ENCODE peak calls at places on chromosome 11, in ten cellular contexts. T is NCI-H82; E is A172; H is activated CD4-positive, alpha-beta T cell treated with anti-CD3 and anti-CD28 coated beads, Interleukin-2, amount 10 ng/mL, durations not matched to agents 7 days and 5 days; F is dorsolateral prefrontal cortex; Q is frontal cortex; W is activated T-helper 1 cell treated with Interleukin-2 at 50 U/mL for 16 hours; K is A549; O is endothelial cell of umbilical vein; A is HCEC 1CT. V is an unnamed sample.

GRCh38 chr11:69645801-69646492 is 5.0 kb downstream of the CCND1 start:
- DNase-seq in A (no peak), K (no peak), F (no peak), O (no peak), H (no peak), E (no peak), Q (no peak), T (no peak), W (no peak), V (no peak)

GRCh38 chr11:37557990-37558389 is 960.0 kb upstream of the RAG2 start:
- DNase-seq in F (no peak), A (no peak), H (no peak), E (no peak), K (no peak), Q (no peak), W (no peak), O (no peak), T (no peak), V (no peak)

GRCh38 chr11:119374632-119375394 is 6.7 kb downstream of the USP2 start:
- DNase-seq in T (peak; percentile 41), Q (no peak), F (peak; percentile 82), H (no peak), E (no peak), K (no peak), A (no peak), O (no peak), W (no peak), V (no peak)

GRCh38 chr11:120303004-120303637 is 22.0 kb upstream of the TLCD5 start:
- DNase-seq in K (peak; percentile 76), T (peak; percentile 89), H (peak; percentile 77), W (peak; percentile 20), Q (peak; percentile 32), E (peak; percentile 76), O (peak; percentile 73), F (no peak), A (peak; percentile 73), V (no peak)

GRCh38 chr11:27390318-27390958 is 27.4 kb upstream of the CCDC34 start:
- DNase-seq in A (no peak), H (no peak), K (peak; percentile 37), W (no peak), F (no peak), O (no peak), T (no peak), E (no peak), Q (no peak), V (no peak)

GRCh38 chr11:82848829-82849228 is 51.4 kb downstream of the PRCP start:
- DNase-seq in O (no peak), Q (no peak), H (no peak), K (no peak), E (no peak), A (no peak), W (no peak), T (no peak), F (no peak), V (no peak)

GRCh38 chr11:59224419-59224928 is 11.7 kb upstream of the MPEG1 start:
- DNase-seq in W (no peak), K (no peak), T (no peak), E (no peak), F (no peak), O (peak; percentile 25), Q (no peak), H (no peak), A (peak; percentile 79), V (no peak)

GRCh38 chr11:1153951-1154487 is 3.7 kb upstream of the MUC5AC start:
- DNase-seq in H (no peak), A (peak; percentile 95), Q (no peak), W (no peak), F (no peak), O (peak; percentile 72), K (peak; percentile 99), T (no peak), E (peak; percentile 99), V (no peak)

GRCh38 chr11:11982975-11983374 is 25.5 kb downstream of the DKK3 start:
- DNase-seq in F (no peak), T (no peak), E (no peak), H (no peak), A (peak; percentile 69), K (no peak), Q (no peak), O (no peak), W (no peak), V (no peak)

GRCh38 chr11:66334605-66335442 is 1.4 kb downstream of the RIN1 start:
- DNase-seq in K (no peak), Q (no peak), A (no peak), H (no peak), F (peak; percentile 40), T (no peak), W (no peak), O (no peak), E (no peak), V (no peak)

GRCh38 chr11:8934735-8935478 is 2.2 kb upstream of the C11orf16 start:
- DNase-seq in K (peak; percentile 48), E (peak; percentile 87), H (no peak), O (no peak), A (peak; percentile 81), F (no peak), W (no peak), T (peak; percentile 87), Q (no peak), V (no peak)

GRCh38 chr11:12377106-12377823 is at the start of gene PARVA:
- DNase-seq in A (peak; percentile 82), H (no peak), E (peak; percentile 80), O (peak; percentile 78), W (no peak), K (peak; percentile 78), Q (peak; percentile 29), T (peak; percentile 34), F (no peak), V (peak; percentile 33)

GRCh38 chr11:58577441-58578135 is 1.3 kb upstream of the ZFP91 start:
- DNase-seq in F (peak; percentile 51), H (peak; percentile 73), W (peak; percentile 67), T (peak; percentile 65), K (no peak), Q (no peak), E (peak; percentile 84), A (peak; percentile 95), O (peak; percentile 88), V (no peak)

GRCh38 chr11:100576044-100577021 is 110.8 kb upstream of the ARHGAP42 start:
- DNase-seq in Q (peak; percentile 8), T (peak; percentile 75), O (peak; percentile 56), H (peak; percentile 36), W (no peak), E (peak; percentile 39), A (peak; percentile 70), F (no peak), K (peak; percentile 52), V (no peak)

GRCh38 chr11:82494988-82495432 is 238.7 kb downstream of the FAM181B start:
- DNase-seq in W (no peak), T (peak; percentile 56), K (peak; percentile 10), O (no peak), F (no peak), E (no peak), Q (no peak), H (no peak), A (no peak), V (no peak)

GRCh38 chr11:33802414-33802950 is 28.2 kb upstream of the FBXO3 start:
- DNase-seq in T (peak; percentile 90), O (peak; percentile 72), Q (no peak), A (peak; percentile 79), H (no peak), F (peak; percentile 60), K (peak; percentile 81), E (peak; percentile 90), W (no peak), V (no peak)

GRCh38 chr11:126088999-126089398 is 26.3 kb upstream of the CDON start:
- DNase-seq in O (no peak), T (peak; percentile 7), A (no peak), H (no peak), Q (no peak), E (no peak), F (no peak), K (no peak), W (no peak), V (no peak)

GRCh38 chr11:29024386-29024785 is 916.2 kb downstream of the METTL15 start:
- DNase-seq in A (peak; percentile 42), H (no peak), F (no peak), Q (no peak), O (no peak), W (no peak), E (peak; percentile 38), T (no peak), K (no peak), V (no peak)

GRCh38 chr11:60265373-60266214 is 14.9 kb upstream of the MS4A4A start:
- DNase-seq in A (no peak), E (peak; percentile 31), H (peak; percentile 15), W (no peak), Q (peak; percentile 2), F (no peak), O (peak; percentile 83), K (peak; percentile 36), T (peak; percentile 46), V (no peak)

GRCh38 chr11:69892986-69893555 is 73.9 kb upstream of the FGF3 start:
- DNase-seq in T (peak; percentile 75), K (no peak), H (no peak), F (no peak), O (no peak), E (no peak), A (no peak), Q (no peak), W (no peak), V (no peak)

GRCh38 chr11:80424012-80424695 is 983.3 kb upstream of the TENM4 start:
- DNase-seq in O (no peak), E (no peak), F (no peak), K (no peak), A (no peak), Q (no peak), W (no peak), T (no peak), H (no peak), V (no peak)